ENCODE peak calls at places on chromosomes 1 and 21, in four cellular contexts. O is H9, D is astrocyte, Q is MM.1S. M is an unnamed sample.
A peak's percentile ranks its signal among the peaks of the same experiment; 100 is the strongest.

GRCh38 chr1:248873409-248873992 is 14.6 kb upstream of the ZNF692 start:
- DNase-seq in O (peak; percentile 97), D (peak; percentile 83), Q (peak; percentile 97), M (peak; percentile 98)

GRCh38 chr1:226110249-226111108 is 48.0 kb downstream of the H3-3A start:
- DNase-seq in O (peak; percentile 55), D (peak; percentile 38), Q (peak; percentile 85), M (peak; percentile 83)

GRCh38 chr1:20216574-20216973 is 30.3 kb upstream of the PLA2G2C start:
- DNase-seq in O (no peak), D (no peak), Q (peak; percentile 26), M (peak; percentile 81)

GRCh38 chr1:154716012-154716411 is 108.0 kb upstream of the ADAR start:
- DNase-seq in O (no peak), D (no peak), Q (no peak), M (no peak)

GRCh38 chr1:225545649-225546048 is 107.3 kb downstream of the ENAH start:
- DNase-seq in O (no peak), D (no peak), Q (no peak), M (no peak)

GRCh38 chr21:45974073-45975016 is 7.2 kb upstream of the COL6A1 start:
- DNase-seq in O (peak; percentile 69), D (peak; percentile 76), Q (no peak), M (no peak)

GRCh38 chr1:6923955-6924890 is 139.0 kb downstream of the CAMTA1 start:
- DNase-seq in O (no peak), D (no peak), Q (no peak), M (no peak)

GRCh38 chr21:28436286-28436932 is 556.3 kb downstream of the LTN1 start:
- DNase-seq in O (no peak), D (peak; percentile 74), Q (no peak), M (no peak)

GRCh38 chr1:211145944-211146343 is 12.0 kb upstream of the KCNH1 start:
- DNase-seq in O (no peak), D (no peak), Q (no peak), M (no peak)

GRCh38 chr1:234710381-234710780 is 100.4 kb upstream of the IRF2BP2 start:
- DNase-seq in O (peak; percentile 22), D (no peak), Q (no peak), M (no peak)

GRCh38 chr1:50976111-50976889 is 6.3 kb downstream of the CDKN2C start:
- DNase-seq in O (peak; percentile 41), D (no peak), Q (no peak), M (peak; percentile 55)

DNA sequence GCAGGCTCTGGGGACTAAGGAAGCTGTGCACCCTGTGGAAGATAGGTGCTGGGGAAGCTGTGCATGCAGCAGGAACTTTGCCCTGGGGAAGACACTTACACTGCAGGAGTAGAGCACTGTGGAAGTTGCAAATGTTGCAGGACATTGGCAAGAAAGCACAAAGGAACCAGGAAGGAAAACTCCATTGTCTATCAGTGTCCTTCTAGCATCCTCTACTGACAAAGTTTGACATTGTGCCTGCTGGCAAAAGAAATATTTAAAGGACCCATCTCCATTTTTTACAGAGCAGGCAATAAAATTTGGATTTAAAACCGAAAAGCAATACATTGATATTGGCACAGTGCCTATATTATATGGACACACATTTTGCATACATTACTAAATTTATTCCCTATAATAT is 394.1 kb downstream of the PBX1 start:
- DNase-seq in O (no peak), D (no peak), Q (no peak), M (no peak)
- H3K9ac ChIP-seq in O (no peak overlapping the region), D (no peak overlapping the region), Q (no peak overlapping the region), M (no peak overlapping the region)

GRCh38 chr1:70719164-70719563 is 308.1 kb downstream of the CTH start:
- DNase-seq in O (no peak), D (no peak), Q (no peak), M (no peak)

GRCh38 chr1:70718086-70718630 is 307.1 kb downstream of the CTH start:
- DNase-seq in O (no peak), D (no peak), Q (no peak), M (no peak)

GRCh38 chr1:70720133-70720920 is 309.3 kb downstream of the CTH start:
- DNase-seq in O (no peak), D (no peak), Q (no peak), M (no peak)

GRCh38 chr1:70717211-70717610 is 306.1 kb downstream of the CTH start:
- DNase-seq in O (no peak), D (no peak), Q (no peak), M (no peak)

DNA sequence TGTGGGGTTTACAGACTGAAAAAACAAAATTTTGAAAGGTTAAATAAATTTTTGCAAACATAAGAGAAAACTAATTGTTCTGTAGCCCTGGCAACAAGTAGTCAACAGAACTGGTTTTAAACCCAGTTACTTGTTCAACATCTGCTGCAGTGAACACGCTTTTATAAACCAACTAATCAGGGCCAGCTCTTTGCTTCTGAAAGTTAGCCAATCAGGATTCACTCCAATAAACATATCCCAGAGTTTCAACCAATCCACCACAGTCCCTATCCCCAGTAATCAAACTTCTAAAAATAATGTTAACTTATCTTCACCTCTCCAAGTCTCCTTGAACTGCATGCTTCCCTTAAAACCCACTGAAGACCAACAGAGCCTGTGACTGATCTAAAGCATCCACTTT is 306.6 kb downstream of the CTH start:
- DNase-seq in O (no peak), D (no peak), Q (no peak), M (no peak)
- H2AFZ ChIP-seq in O (no peak overlapping the region), D (no peak overlapping the region), Q (no peak overlapping the region), M (no peak overlapping the region)

DNA sequence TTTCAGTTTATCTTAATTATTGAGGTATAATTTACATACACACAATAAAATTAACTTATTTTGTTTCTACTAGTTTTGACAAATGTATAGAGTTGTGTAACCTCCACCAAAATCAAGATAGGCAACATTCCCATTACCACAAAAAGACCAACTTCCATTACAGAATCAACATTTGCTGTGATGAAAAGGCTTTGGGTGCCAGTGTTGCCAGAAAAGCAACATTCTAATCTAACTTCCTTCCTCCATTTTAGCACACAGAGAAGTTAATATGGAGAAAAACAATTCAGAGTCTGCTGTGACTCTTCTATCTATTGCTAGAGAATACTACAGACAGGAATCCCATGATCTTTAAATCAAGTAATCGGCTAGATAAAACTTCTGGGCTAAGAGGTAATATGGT is 245.3 kb downstream of the RERE start:
- DNase-seq in O (no peak), D (peak; percentile 17), Q (no peak), M (no peak)
- H3K4me1 ChIP-seq in O (peaks cover 2% of the 10 kb centered on the region), D (peaks cover 8% of the 10 kb centered on the region), Q (no peaks in the 10 kb centered on the region), M (no peaks in the 10 kb centered on the region)

GRCh38 chr1:16245476-16246196 is 8.7 kb upstream of the CPLANE2 start:
- DNase-seq in O (no peak), D (no peak), Q (no peak), M (no peak)

GRCh38 chr1:16248007-16248436 is 11.0 kb upstream of the CPLANE2 start:
- DNase-seq in O (no peak), D (no peak), Q (no peak), M (no peak)

GRCh38 chr1:16248603-16249534 is 11.9 kb upstream of the CPLANE2 start:
- DNase-seq in O (no peak), D (peak; percentile 81), Q (peak; percentile 21), M (no peak)

GRCh38 chr1:16244650-16245285 is 7.8 kb upstream of the CPLANE2 start:
- DNase-seq in O (no peak), D (no peak), Q (no peak), M (no peak)

DNA sequence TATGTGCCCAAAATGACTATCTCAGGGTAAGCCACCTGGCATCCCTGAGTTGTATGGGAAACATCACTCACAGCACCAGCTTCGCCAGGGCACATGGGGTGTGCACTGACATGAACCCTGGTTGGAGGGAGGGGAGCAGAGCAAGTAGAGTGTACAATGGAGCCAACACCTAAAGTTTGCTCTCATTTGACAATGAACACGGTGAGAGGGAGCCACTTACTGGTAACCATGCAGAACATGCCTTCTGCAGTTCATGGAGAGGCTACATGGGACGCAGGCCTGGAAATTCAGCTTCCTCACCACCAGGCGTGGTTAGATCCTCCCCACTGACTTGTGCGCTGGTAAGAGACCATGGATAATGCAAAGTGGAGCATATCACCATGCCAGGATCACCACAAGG is 10.0 kb upstream of the CPLANE2 start:
- DNase-seq in O (no peak), D (no peak), Q (no peak), M (no peak)
- H3K9ac ChIP-seq in O (no peak overlapping the region), D (no peak overlapping the region), Q (no peak overlapping the region), M (no peak overlapping the region)

GRCh38 chr1:193567937-193568336 is 381.5 kb upstream of the B3GALT2 start:
- DNase-seq in O (no peak), D (no peak), Q (no peak), M (no peak)
- H2AFZ ChIP-seq in O (no peak overlapping the region), D (no peak overlapping the region), Q (no peak overlapping the region), M (no peak overlapping the region)

GRCh38 chr1:26723013-26723991 is 27.5 kb downstream of the ARID1A start:
- DNase-seq in O (peak; percentile 88), D (peak; percentile 99), Q (peak; percentile 26), M (no peak)
- H3K4me1 ChIP-seq in O (peaks cover 14% of the 10 kb centered on the region), D (peaks cover 31% of the 10 kb centered on the region), Q (peaks cover 84% of the 10 kb centered on the region), M (peaks cover 52% of the 10 kb centered on the region)